ENCODE peak calls at places on chromosomes 2 and 18, in four cellular contexts. B is NCI-H1694, Z is IMR-90, Y is T-helper 2 cell. L is an unnamed sample.

GRCh38 chr18:58829263-58829662 is 35.4 kb upstream of the ZNF532 start:
- DNase-seq in Z (peak; percentile 31), B (no peak), Y (no peak), L (no peak)

GRCh38 chr2:197786010-197786877 is 1.1 kb upstream of the BOLL start:
- DNase-seq in Y (peak; percentile 82), Z (no peak), B (no peak), L (peak; percentile 25)

GRCh38 chr18:13217466-13217961 is 1.0 kb upstream of the LDLRAD4 start:
- DNase-seq in B (no peak), Z (peak; percentile 3), Y (peak; percentile 65), L (peak; percentile 58)

GRCh38 chr2:219707496-219708285 is 80.3 kb downstream of the SLC4A3 start:
- DNase-seq in Y (no peak), B (no peak), Z (peak; percentile 77), L (no peak)

GRCh38 chr2:11073791-11074190 is 81.5 kb upstream of the SLC66A3 start:
- DNase-seq in B (no peak), Z (peak; percentile 74), Y (no peak), L (no peak)

GRCh38 chr2:112923237-112923966 is 12.4 kb downstream of the IL37 start:
- DNase-seq in B (no peak), Z (no peak), Y (no peak), L (no peak)

GRCh38 chr2:37771600-37772088 is 100.2 kb upstream of the CDC42EP3 start:
- DNase-seq in B (no peak), Y (no peak), Z (peak; percentile 84), L (no peak)

GRCh38 chr2:215034154-215034553 is 104.3 kb downstream of the ABCA12 start:
- DNase-seq in Y (no peak), B (no peak), Z (no peak), L (no peak)

GRCh38 chr2:223959688-223960087 is 2.4 kb downstream of the MRPL44 start:
- DNase-seq in Z (peak; percentile 14), Y (no peak), B (no peak), L (no peak)

GRCh38 chr2:230600881-230601280 is 111.8 kb upstream of the CAB39 start:
- DNase-seq in Z (no peak), Y (no peak), B (no peak), L (no peak)

GRCh38 chr18:4750392-4751346 is 295.6 kb upstream of the DLGAP1 start:
- DNase-seq in Z (no peak), Y (no peak), B (peak; percentile 31), L (no peak)

GRCh38 chr18:68972176-68972575 is 174.3 kb downstream of the CCDC102B start:
- DNase-seq in B (no peak), Y (no peak), Z (no peak), L (no peak)

GRCh38 chr2:170310876-170311502 is 133.0 kb downstream of the MYO3B start:
- DNase-seq in Y (no peak), Z (no peak), B (no peak), L (no peak)

GRCh38 chr18:45054595-45054994 is 373.9 kb downstream of the SETBP1 start:
- DNase-seq in Y (no peak), B (no peak), Z (no peak), L (no peak)

GRCh38 chr2:100857915-100858314 is 38.0 kb downstream of the NPAS2 start:
- DNase-seq in B (no peak), Y (no peak), Z (peak; percentile 95), L (no peak)

GRCh38 chr18:49747876-49748275 is 65.5 kb downstream of the ACAA2 start:
- DNase-seq in Z (no peak), B (no peak), Y (no peak), L (no peak)

GRCh38 chr2:42470706-42471105 is 23.1 kb downstream of the KCNG3 start:
- DNase-seq in Z (no peak), Y (no peak), B (no peak), L (no peak)

GRCh38 chr2:110732422-110733413 is at the start of gene ACOXL:
- DNase-seq in Z (no peak), B (no peak), Y (peak; percentile 47), L (no peak)

GRCh38 chr2:66574701-66575624 is 140.0 kb downstream of the MEIS1 start:
- DNase-seq in Y (no peak), Z (peak; percentile 91), B (peak; percentile 82), L (no peak)

GRCh38 chr18:25058520-25058919 is 293.4 kb downstream of the ZNF521 start:
- DNase-seq in B (no peak), Z (no peak), Y (no peak), L (no peak)

GRCh38 chr2:121338281-121338680 is 53.3 kb upstream of the TFCP2L1 start:
- DNase-seq in B (no peak), Z (no peak), Y (no peak), L (no peak)

GRCh38 chr2:15222856-15223255 is 338.3 kb downstream of the NBAS start:
- DNase-seq in B (no peak), Z (no peak), Y (no peak), L (no peak)

L was measured in T-helper 17 cell.